ENCODE peak calls at places on chromosomes 16 and 17, in six cellular contexts. O is GM12892, L is esophagus squamous epithelium, V is body of pancreas, A is gastrocnemius medialis, W is A549. U is an unnamed sample.

GRCh38 chr17:50205111-50205821 is 3.8 kb upstream of the COL1A1 start:
- DNase-seq in O (peak), L (no peak), V (no peak), A (no peak), W (no peak), U (peak)

GRCh38 chr17:16381496-16381820 is 567 bp downstream of the UBB start:
- DNase-seq in O (no peak), L (no peak), V (no peak), A (no peak), W (no peak), U (no peak)

GRCh38 chr17:78890111-78890897 is 12.7 kb downstream of the CEP295NL start:
- DNase-seq in O (no peak), L (peak), V (no peak), A (peak), W (no peak), U (peak)

GRCh38 chr17:82911822-82912221 is 72.0 kb upstream of the ZNF750 start:
- DNase-seq in O (no peak), L (no peak), V (no peak), A (no peak), W (no peak), U (no peak)

GRCh38 chr16:683396-684066 is 603 bp downstream of the JMJD8 start:
- DNase-seq in O (no peak), L (no peak), V (peak), A (no peak), W (no peak), U (no peak)

GRCh38 chr16:85055503-85056210 is 28.1 kb downstream of the KIAA0513 start:
- DNase-seq in O (no peak), L (peak), V (no peak), A (peak), W (no peak), U (no peak)

GRCh38 chr16:53219795-53220194 is 165.0 kb downstream of the CHD9 start:
- DNase-seq in O (no peak), L (no peak), V (no peak), A (no peak), W (no peak), U (no peak)

GRCh38 chr16:27922433-27922832 is 141.1 kb downstream of the GSG1L start:
- DNase-seq in O (no peak), L (no peak), V (no peak), A (no peak), W (no peak), U (no peak)

GRCh38 chr17:34656801-34657200 is 77.4 kb downstream of the TMEM132E start:
- DNase-seq in O (no peak), L (no peak), V (no peak), A (no peak), W (no peak), U (no peak)

GRCh38 chr16:9966569-9967157 is 215.6 kb downstream of the GRIN2A start:
- DNase-seq in O (no peak), L (no peak), V (no peak), A (no peak), W (no peak), U (no peak)

GRCh38 chr17:79171152-79171551 is 96.5 kb downstream of the ENGASE start:
- DNase-seq in O (no peak), L (no peak), V (no peak), A (no peak), W (no peak), U (no peak)

GRCh38 chr16:23807028-23807427 is 28.8 kb upstream of the PRKCB start:
- DNase-seq in O (no peak), L (no peak), V (no peak), A (no peak), W (no peak), U (no peak)

GRCh38 chr17:20997711-20998570 is 44.9 kb downstream of the USP22 start:
- DNase-seq in O (no peak), L (no peak), V (no peak), A (no peak), W (no peak), U (no peak)

GRCh38 chr16:3718019-3718391 is 681 bp upstream of the TRAP1 start:
- DNase-seq in O (no peak), L (no peak), V (no peak), A (no peak), W (no peak), U (no peak)

GRCh38 chr16:17072104-17072503 is 398.7 kb downstream of the XYLT1 start:
- DNase-seq in O (no peak), L (no peak), V (no peak), A (no peak), W (no peak), U (no peak)

GRCh38 chr17:67646472-67646871 is 71.3 kb upstream of the NOL11 start:
- DNase-seq in O (no peak), L (no peak), V (no peak), A (no peak), W (no peak), U (no peak)

GRCh38 chr16:84683691-84684591 is 15.9 kb upstream of the USP10 start:
- DNase-seq in O (no peak), L (no peak), V (no peak), A (no peak), W (no peak), U (no peak)

GRCh38 chr16:12584488-12585233 is 219.0 kb downstream of the CPPED1 start:
- DNase-seq in O (no peak), L (no peak), V (no peak), A (no peak), W (no peak), U (no peak)

GRCh38 chr17:2262146-2262587 is 41.4 kb downstream of the SMG6 start:
- DNase-seq in O (no peak), L (no peak), V (no peak), A (no peak), W (no peak), U (no peak)

GRCh38 chr16:89242795-89243200 is 25.3 kb downstream of the ZNF778 start:
- DNase-seq in O (no peak), L (no peak), V (no peak), A (no peak), W (no peak), U (no peak)

GRCh38 chr17:74670329-74670728 is 42.4 kb downstream of the CD300LF start:
- DNase-seq in O (no peak), L (no peak), V (no peak), A (no peak), W (no peak), U (no peak)

GRCh38 chr16:28003923-28004322 is 59.6 kb downstream of the GSG1L start:
- DNase-seq in O (no peak), L (no peak), V (no peak), A (no peak), W (no peak), U (no peak)

GRCh38 chr16:75486014-75486404 is 9.2 kb downstream of the CHST6 start:
- DNase-seq in O (no peak), L (no peak), V (no peak), A (no peak), W (no peak), U (no peak)

GRCh38 chr16:86151372-86151950 is 252.5 kb downstream of the IRF8 start:
- DNase-seq in O (no peak), L (no peak), V (no peak), A (no peak), W (no peak), U (no peak)

GRCh38 chr16:2963611-2964415 is at the start of gene KREMEN2:
- DNase-seq in O (no peak), L (no peak), V (no peak), A (no peak), W (peak), U (no peak)

GRCh38 chr17:66829386-66829864 is 5.5 kb upstream of the CACNG5 start:
- DNase-seq in O (no peak), L (no peak), V (peak), A (no peak), W (no peak), U (no peak)

GRCh38 chr17:42573095-42573494 is 4.4 kb downstream of the PSMC3IP start:
- DNase-seq in O (no peak), L (no peak), V (no peak), A (no peak), W (no peak), U (no peak)

GRCh38 chr16:20191566-20191965 is 117.9 kb upstream of the GPR139 start:
- DNase-seq in O (no peak), L (no peak), V (no peak), A (no peak), W (no peak), U (no peak)

GRCh38 chr17:45702666-45703266 is 81.4 kb upstream of the CRHR1 start:
- DNase-seq in O (no peak), L (no peak), V (no peak), A (no peak), W (no peak), U (no peak)

GRCh38 chr17:63550816-63551639 is 751 bp downstream of the DCAF7 start:
- DNase-seq in O (no peak), L (no peak), V (no peak), A (no peak), W (peak), U (no peak)

GRCh38 chr17:56975656-56976055 is 2.3 kb upstream of the SCPEP1 start:
- DNase-seq in O (no peak), L (no peak), V (no peak), A (no peak), W (no peak), U (no peak)

GRCh38 chr16:67632415-67633172 is 12.3 kb upstream of the CARMIL2 start:
- DNase-seq in O (no peak), L (no peak), V (no peak), A (no peak), W (no peak), U (no peak)

GRCh38 chr17:76735586-76736348 is 1.4 kb downstream of the SRSF2 start:
- DNase-seq in O (no peak), L (no peak), V (no peak), A (no peak), W (no peak), U (no peak)

GRCh38 chr17:76733618-76733957 is 3.5 kb downstream of the SRSF2 start:
- DNase-seq in O (no peak), L (no peak), V (no peak), A (no peak), W (no peak), U (no peak)

GRCh38 chr17:76735006-76735405 is 2.1 kb downstream of the SRSF2 start:
- DNase-seq in O (no peak), L (no peak), V (no peak), A (no peak), W (no peak), U (no peak)

GRCh38 chr17:76734080-76734840 is 2.9 kb downstream of the SRSF2 start:
- DNase-seq in O (no peak), L (no peak), V (no peak), A (peak), W (no peak), U (no peak)

DNA sequence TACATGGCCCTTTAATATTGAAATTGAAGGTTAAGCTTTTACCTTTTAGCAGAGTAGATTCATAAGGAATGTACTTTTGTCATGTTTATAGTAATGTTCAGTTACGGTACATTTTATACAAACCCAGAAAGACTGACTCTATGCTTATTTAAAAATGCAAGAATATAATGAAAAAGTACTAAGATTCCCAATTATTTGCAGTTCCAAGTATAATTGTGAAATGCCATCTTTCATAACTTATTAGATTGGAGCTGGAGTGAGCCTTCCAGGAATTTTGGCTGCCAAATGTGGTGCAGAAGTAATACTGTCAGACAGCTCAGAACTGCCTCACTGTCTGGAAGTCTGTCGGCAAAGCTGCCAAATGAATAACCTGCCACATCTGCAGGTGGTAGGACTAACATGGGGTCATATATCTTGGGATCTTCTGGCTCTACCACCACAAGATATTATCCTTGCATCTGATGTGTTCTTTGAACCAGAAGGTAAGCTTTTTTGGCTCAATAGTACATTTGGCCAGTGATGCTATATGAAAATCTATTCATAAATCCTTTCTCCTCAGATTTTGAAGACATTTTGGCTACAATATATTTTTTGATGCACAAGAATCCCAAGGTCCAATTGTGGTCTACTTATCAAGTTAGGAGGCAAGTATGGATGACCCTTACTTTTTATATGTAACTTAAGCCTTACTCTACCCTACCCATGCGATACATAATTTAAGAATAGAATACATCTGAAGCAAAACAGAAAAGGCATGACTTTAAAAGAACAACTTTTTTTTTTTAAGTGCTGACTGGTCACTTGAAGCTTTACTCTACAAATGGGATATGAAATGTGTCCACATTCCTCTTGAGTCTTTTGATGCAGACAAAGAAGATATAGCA is 4.2 kb downstream of the SRSF2 start:
- DNase-seq in O (no peak), L (no peak), V (no peak), A (no peak), W (no peak), U (no peak)
- TF ChIP-seq POLR2A in O (peak), L (no peak), V (no peak), A (no peak), W (no peak), U (no peak)

GRCh38 chr17:4949321-4950074 is 1.2 kb upstream of the PFN1 start:
- DNase-seq in O (no peak), L (peak), V (peak), A (peak), W (peak), U (peak)
- TF ChIP-seq POLR2A in O (no peak), L (no peak), V (peak), A (peak), W (peak), U (peak)

DNA sequence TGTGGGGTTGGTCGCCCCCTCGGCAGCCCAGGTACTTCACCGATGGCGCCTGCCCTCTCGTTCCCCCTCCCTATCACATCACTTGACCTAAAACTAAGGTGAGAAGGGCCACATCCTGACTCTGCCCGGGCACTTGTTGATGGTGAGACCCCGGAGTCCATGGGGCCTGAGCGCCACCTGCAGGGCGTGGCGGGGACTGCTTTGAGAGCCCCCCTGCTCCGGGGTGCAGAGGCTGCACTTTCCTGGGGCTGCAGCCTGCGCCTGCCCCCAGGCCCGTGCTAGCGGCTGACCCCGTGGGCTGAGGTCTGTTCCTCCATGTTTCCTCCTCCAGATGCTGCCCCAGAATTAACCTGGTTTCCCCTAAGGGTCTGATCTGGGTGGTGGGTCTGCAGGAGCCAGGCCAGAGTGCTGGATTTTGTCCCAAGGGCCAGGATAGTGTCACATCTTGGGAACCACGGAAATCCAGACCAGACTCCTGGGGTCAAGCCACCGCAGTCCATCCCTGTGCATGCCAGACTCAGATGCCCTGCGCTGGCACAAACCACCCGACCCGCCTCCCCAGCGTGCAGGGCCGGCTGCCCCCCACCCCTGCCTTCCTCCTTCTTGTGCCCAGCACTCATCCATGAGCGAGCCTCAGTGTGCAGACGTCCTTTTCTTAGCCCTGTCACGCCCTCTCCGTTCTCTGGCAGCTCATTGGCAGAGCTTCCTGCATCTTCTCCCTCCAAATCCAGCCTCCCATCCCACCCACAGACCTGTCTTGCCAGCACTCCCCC is 2.7 kb downstream of the NDUFAF8 start:
- DNase-seq in O (peak), L (no peak), V (peak), A (no peak), W (peak), U (peak)
- TF ChIP-seq POLR2A in O (no peak), L (no peak), V (no peak), A (no peak), W (no peak), U (no peak)

GRCh38 chr17:8153550-8153956 is 1.3 kb upstream of the PER1 start:
- DNase-seq in O (no peak), L (no peak), V (peak), A (peak), W (peak), U (peak)
- TF ChIP-seq POLR2A in O (no peak), L (peak), V (no peak), A (peak), W (no peak), U (peak)

GRCh38 chr17:29958947-29959657 is 17.7 kb downstream of the EFCAB5 start:
- DNase-seq in O (no peak), L (no peak), V (no peak), A (no peak), W (no peak), U (no peak)
- TF ChIP-seq POLR2A in O (no peak), L (no peak), V (no peak), A (no peak), W (no peak), U (no peak)